ENCODE peak calls at places on chromosome 1, in four cellular contexts. One of them, this sample, is unnamed. For H3K27me3 and H3K9me3, the result is how much of the 10 kb centered on the place peaks cover.

GRCh38 chr1:31705080-31705866 is 1.5 kb upstream of the COL16A1 start:
- DNase-seq in neuronal stem cell: no peak
- DNase-seq in H9: peak
- DNase-seq in IMR-90: peak
- DNase-seq in this sample: peak

GRCh38 chr1:116255486-116255885 is 117.6 kb upstream of the ATP1A1 start:
- DNase-seq in neuronal stem cell: no peak
- DNase-seq in IMR-90: no peak
- DNase-seq in H9: no peak
- DNase-seq in this sample: no peak

GRCh38 chr1:1347663-1348419 is 1.4 kb downstream of the DVL1 start:
- DNase-seq in H9: peak
- DNase-seq in neuronal stem cell: no peak
- DNase-seq in IMR-90: peak
- DNase-seq in this sample: peak

GRCh38 chr1:215543191-215543606 is 23.9 kb upstream of the KCTD3 start:
- DNase-seq in H9: no peak
- DNase-seq in neuronal stem cell: no peak
- DNase-seq in IMR-90: peak
- DNase-seq in this sample: peak

GRCh38 chr1:17665950-17666720 is 89.0 kb upstream of the ACTL8 start:
- DNase-seq in IMR-90: peak
- DNase-seq in neuronal stem cell: no peak
- DNase-seq in H9: no peak
- DNase-seq in this sample: no peak

GRCh38 chr1:56916630-56917029 is 49.2 kb downstream of the C8B start:
- DNase-seq in IMR-90: no peak
- DNase-seq in neuronal stem cell: no peak
- DNase-seq in H9: no peak
- DNase-seq in this sample: no peak

GRCh38 chr1:31934706-31935629 is 3.2 kb downstream of the PTP4A2 start:
- DNase-seq in H9: no peak
- DNase-seq in neuronal stem cell: no peak
- DNase-seq in IMR-90: peak
- DNase-seq in this sample: no peak

GRCh38 chr1:181987334-181987870 is 74.1 kb downstream of the ZNF648 start:
- DNase-seq in H9: no peak
- DNase-seq in IMR-90: no peak
- DNase-seq in neuronal stem cell: no peak
- DNase-seq in this sample: no peak

GRCh38 chr1:48246727-48247126 is 24.2 kb downstream of the SLC5A9 start:
- DNase-seq in IMR-90: no peak
- DNase-seq in H9: no peak
- DNase-seq in neuronal stem cell: no peak
- DNase-seq in this sample: no peak

GRCh38 chr1:208233546-208233945 is 10.6 kb downstream of the PLXNA2 start:
- DNase-seq in neuronal stem cell: no peak
- DNase-seq in H9: peak
- DNase-seq in IMR-90: no peak
- DNase-seq in this sample: no peak

GRCh38 chr1:119549719-119550141 is 42.7 kb downstream of the HSD3B1 start:
- DNase-seq in H9: peak
- DNase-seq in neuronal stem cell: peak
- DNase-seq in IMR-90: peak
- DNase-seq in this sample: peak

GRCh38 chr1:66996018-66996682 is 57.8 kb downstream of the SLC35D1 start:
- DNase-seq in neuronal stem cell: peak
- DNase-seq in H9: peak
- DNase-seq in IMR-90: peak
- DNase-seq in this sample: peak

GRCh38 chr1:231527586-231528174 is 789 bp upstream of the TSNAX start:
- DNase-seq in neuronal stem cell: no peak
- DNase-seq in IMR-90: no peak
- DNase-seq in H9: no peak
- DNase-seq in this sample: no peak

GRCh38 chr1:159881930-159882839 is 17.8 kb downstream of the CFAP45 start:
- DNase-seq in IMR-90: peak
- DNase-seq in neuronal stem cell: no peak
- DNase-seq in H9: no peak
- DNase-seq in this sample: peak

GRCh38 chr1:83499998-83500397 is 498.9 kb downstream of the TTLL7 start:
- DNase-seq in IMR-90: no peak
- DNase-seq in H9: no peak
- DNase-seq in neuronal stem cell: no peak
- DNase-seq in this sample: no peak

GRCh38 chr1:206723500-206724472 is 39.1 kb downstream of the MAPKAPK2 start:
- DNase-seq in neuronal stem cell: no peak
- DNase-seq in H9: no peak
- DNase-seq in IMR-90: peak
- DNase-seq in this sample: no peak

GRCh38 chr1:197776348-197777082 is 1.2 kb upstream of the DENND1B start:
- DNase-seq in neuronal stem cell: no peak
- DNase-seq in IMR-90: peak
- DNase-seq in H9: no peak
- DNase-seq in this sample: peak

GRCh38 chr1:119764220-119764619 is 4.5 kb downstream of the HMGCS2 start:
- DNase-seq in H9: no peak
- DNase-seq in IMR-90: no peak
- DNase-seq in neuronal stem cell: no peak
- DNase-seq in this sample: no peak

GRCh38 chr1:26733982-26734381 is 38.2 kb downstream of the ARID1A start:
- DNase-seq in IMR-90: peak
- DNase-seq in neuronal stem cell: no peak
- DNase-seq in H9: no peak
- DNase-seq in this sample: no peak

GRCh38 chr1:213874789-213875188 is 113.0 kb upstream of the PROX1 start:
- DNase-seq in H9: no peak
- DNase-seq in IMR-90: no peak
- DNase-seq in neuronal stem cell: no peak
- DNase-seq in this sample: no peak

GRCh38 chr1:155871390-155871789 is 12.0 kb downstream of the SYT11 start:
- DNase-seq in neuronal stem cell: no peak
- DNase-seq in IMR-90: peak
- DNase-seq in H9: no peak
- DNase-seq in this sample: no peak

GRCh38 chr1:37752583-37753471 is 12.1 kb downstream of the EPHA10 start:
- DNase-seq in IMR-90: no peak
- DNase-seq in neuronal stem cell: no peak
- DNase-seq in H9: peak
- DNase-seq in this sample: peak

GRCh38 chr1:37752213-37752582 is 12.7 kb downstream of the EPHA10 start:
- DNase-seq in neuronal stem cell: no peak
- DNase-seq in H9: no peak
- DNase-seq in IMR-90: no peak
- DNase-seq in this sample: no peak

GRCh38 chr1:37755951-37756350 is 9.0 kb downstream of the EPHA10 start:
- DNase-seq in neuronal stem cell: no peak
- DNase-seq in IMR-90: no peak
- DNase-seq in H9: no peak
- DNase-seq in this sample: no peak

GRCh38 chr1:37753473-37754321 is 11.2 kb downstream of the EPHA10 start:
- DNase-seq in IMR-90: no peak
- DNase-seq in H9: no peak
- DNase-seq in neuronal stem cell: no peak
- DNase-seq in this sample: no peak

GRCh38 chr1:37755290-37755689 is 9.6 kb downstream of the EPHA10 start:
- DNase-seq in IMR-90: no peak
- DNase-seq in H9: no peak
- DNase-seq in neuronal stem cell: no peak
- DNase-seq in this sample: no peak
- H3K27me3 ChIP-seq in IMR-90: under half
- H3K27me3 ChIP-seq in H9: under half
- H3K27me3 ChIP-seq in neuronal stem cell: under half
- H3K27me3 ChIP-seq in this sample: half or more

DNA sequence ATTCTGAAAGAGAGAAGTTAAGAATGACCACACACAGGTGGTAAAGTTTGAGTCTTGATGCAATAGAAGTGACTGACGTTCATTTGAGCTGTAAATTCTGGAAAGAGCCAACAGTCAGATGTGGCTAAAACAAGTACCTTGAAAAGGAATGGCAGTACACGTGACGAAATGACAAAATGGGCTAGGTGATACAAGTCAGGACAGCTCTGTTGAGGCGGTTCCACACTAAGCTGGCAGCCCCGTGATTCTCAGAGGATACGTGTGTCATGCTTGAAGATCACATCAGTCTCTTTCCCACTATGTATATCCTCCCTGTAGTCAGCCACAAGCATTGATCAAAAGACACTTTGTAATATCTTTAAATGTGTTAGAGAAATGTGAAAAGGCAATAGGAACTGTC is 881.3 kb upstream of the ADGRL2 start:
- DNase-seq in H9: no peak
- DNase-seq in IMR-90: no peak
- DNase-seq in neuronal stem cell: no peak
- DNase-seq in this sample: no peak
- H3K9me3 ChIP-seq in H9: under half
- H3K9me3 ChIP-seq in IMR-90: under half
- H3K9me3 ChIP-seq in neuronal stem cell: under half
- H3K9me3 ChIP-seq in this sample: under half

DNA sequence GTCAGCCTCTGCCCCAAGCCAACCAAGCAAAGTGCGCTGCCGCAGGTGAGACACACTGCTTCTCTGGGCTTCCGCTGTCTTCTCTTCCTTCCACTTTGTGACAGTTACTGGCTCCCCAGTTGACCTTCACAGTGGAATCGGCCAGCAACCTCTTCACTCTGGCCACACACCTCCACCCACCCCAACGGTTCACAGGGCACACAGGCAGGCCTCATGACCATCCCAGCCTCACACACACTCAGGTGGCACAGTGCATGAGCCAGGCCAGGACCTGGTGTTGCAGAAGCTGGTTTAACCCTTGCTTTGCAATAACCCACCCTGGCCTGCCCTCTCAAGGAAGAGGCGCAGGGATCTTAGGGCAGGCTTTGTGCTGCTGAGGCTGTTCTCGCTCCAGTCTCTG is 69.2 kb downstream of the SSBP3 start:
- DNase-seq in neuronal stem cell: no peak
- DNase-seq in IMR-90: no peak
- DNase-seq in H9: no peak
- DNase-seq in this sample: no peak
- H4K91ac ChIP-seq in neuronal stem cell: no peak
- H4K91ac ChIP-seq in IMR-90: peak
- H4K91ac ChIP-seq in H9: no peak
- H4K91ac ChIP-seq in this sample: peak

GRCh38 chr1:25614466-25615171 is 2.0 kb upstream of the MAN1C1 start:
- DNase-seq in IMR-90: no peak
- DNase-seq in H9: no peak
- DNase-seq in neuronal stem cell: no peak
- DNase-seq in this sample: no peak
- H3K27me3 ChIP-seq in IMR-90: under half
- H3K27me3 ChIP-seq in H9: under half
- H3K27me3 ChIP-seq in neuronal stem cell: under half
- H3K27me3 ChIP-seq in this sample: under half

DNA sequence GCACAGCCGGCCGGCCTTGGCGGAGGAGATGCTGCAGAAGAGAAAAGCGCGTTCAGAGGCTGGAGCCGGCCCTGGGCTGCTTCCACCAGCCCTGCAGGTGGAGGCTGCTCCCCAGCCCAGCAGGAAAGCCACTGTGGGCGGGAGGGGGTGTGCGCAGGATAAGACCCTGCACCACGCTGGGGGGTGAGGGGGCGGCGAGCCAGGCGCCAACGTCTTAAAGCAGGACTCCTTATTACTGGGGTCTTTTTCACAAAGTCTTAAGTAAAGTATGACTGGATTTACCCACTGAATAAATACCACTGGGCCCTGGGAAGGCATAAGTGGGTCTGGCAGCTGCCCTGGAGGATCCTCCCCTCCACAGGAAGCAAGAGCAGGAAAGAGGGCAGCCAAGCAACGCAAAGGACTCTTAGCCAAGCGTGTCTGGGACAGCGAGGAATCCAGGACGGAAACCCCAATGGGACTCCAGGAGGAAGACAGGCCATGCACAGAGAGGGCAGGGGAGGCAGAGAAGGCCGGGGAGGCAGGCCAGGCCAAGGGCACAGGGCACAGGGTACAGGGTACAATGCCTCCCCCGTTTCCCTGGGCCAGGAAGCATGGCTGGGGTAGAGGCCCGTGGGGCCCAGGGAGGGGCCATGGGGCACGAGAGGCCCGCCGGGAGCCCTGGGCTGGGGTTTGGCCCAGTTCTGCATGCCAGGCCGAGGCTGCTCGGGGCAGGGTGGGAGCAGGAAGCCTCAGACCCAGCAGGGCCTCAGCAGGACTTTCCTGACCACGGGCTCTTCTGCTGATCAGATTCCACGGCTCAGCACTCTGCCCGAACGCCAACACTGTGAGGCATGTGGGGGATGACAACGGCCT is 104.6 kb downstream of the NPHP4 start:
- DNase-seq in neuronal stem cell: no peak
- DNase-seq in H9: no peak
- DNase-seq in IMR-90: no peak
- DNase-seq in this sample: no peak
- H3K9me3 ChIP-seq in neuronal stem cell: under half
- H3K9me3 ChIP-seq in H9: under half
- H3K9me3 ChIP-seq in IMR-90: under half
- H3K9me3 ChIP-seq in this sample: under half

GRCh38 chr1:28871631-28872401 is 42.6 kb upstream of the EPB41 start:
- DNase-seq in H9: no peak
- DNase-seq in IMR-90: no peak
- DNase-seq in neuronal stem cell: no peak
- DNase-seq in this sample: no peak
- H4K91ac ChIP-seq in H9: peak
- H4K91ac ChIP-seq in IMR-90: no peak
- H4K91ac ChIP-seq in neuronal stem cell: no peak
- H4K91ac ChIP-seq in this sample: no peak

This sample was measured in mesenchymal stem cell.